ENCODE peak calls at places on chromosomes 12 and 14, in nine cellular contexts. W, R, S, F, Y, E, N, C and L are unnamed samples.

GRCh38 chr14:101473045-101473729 is 88.1 kb upstream of the DIO3 start:
- DNase-seq in W (no peak), R (peak; percentile 61), F (no peak), Y (no peak), N (peak; percentile 13), E (no peak), C (no peak), S (no peak), L (peak; percentile 13)

GRCh38 chr12:106074361-106074705 is 64.4 kb downstream of the NUAK1 start:
- DNase-seq in F (no peak), C (no peak), N (no peak), S (no peak), R (no peak), W (no peak), E (no peak), Y (no peak), L (no peak)

GRCh38 chr14:68135566-68135965 is 316.0 kb downstream of the RAD51B start:
- DNase-seq in W (no peak), C (no peak), Y (no peak), S (no peak), R (no peak), E (no peak), N (no peak), F (no peak), L (no peak)

GRCh38 chr12:123713398-123714301 is 1.5 kb downstream of the ATP6V0A2 start:
- DNase-seq in F (no peak), E (no peak), S (peak; percentile 49), R (no peak), Y (no peak), C (no peak), W (no peak), N (no peak), L (no peak)

GRCh38 chr12:30023186-30023585 is 239.4 kb upstream of the TMTC1 start:
- DNase-seq in N (no peak), F (no peak), R (no peak), C (no peak), S (no peak), Y (no peak), E (no peak), W (no peak), L (no peak)

GRCh38 chr12:10607885-10608458 is 5.4 kb downstream of the MAGOHB start:
- DNase-seq in R (no peak), E (no peak), Y (no peak), N (no peak), W (no peak), C (no peak), S (no peak), F (no peak), L (no peak)

GRCh38 chr12:104909761-104910160 is 48.3 kb downstream of the SLC41A2 start:
- DNase-seq in R (no peak), E (no peak), W (no peak), C (no peak), S (no peak), N (no peak), Y (no peak), F (no peak), L (no peak)

GRCh38 chr14:90883782-90884181 is 67.6 kb upstream of the TTC7B start:
- DNase-seq in R (no peak), Y (no peak), N (no peak), F (no peak), E (no peak), C (no peak), W (no peak), S (no peak), L (no peak)

GRCh38 chr14:69133206-69134125 is 19.5 kb downstream of the DCAF5 start:
- DNase-seq in C (no peak), F (no peak), R (no peak), N (no peak), S (peak; percentile 45), Y (no peak), E (no peak), W (no peak), L (no peak)

GRCh38 chr12:124361074-124361965 is 66.4 kb downstream of the RFLNA start:
- DNase-seq in R (no peak), S (peak; percentile 41), C (no peak), N (no peak), E (no peak), F (no peak), Y (no peak), W (no peak), L (no peak)

GRCh38 chr14:49612671-49613070 is 7.8 kb downstream of the RPL36AL start:
- DNase-seq in W (no peak), R (no peak), F (no peak), C (no peak), S (no peak), E (no peak), N (no peak), Y (no peak), L (no peak)

GRCh38 chr12:26773313-26774104 is 59.5 kb downstream of the ITPR2 start:
- DNase-seq in S (no peak), F (no peak), R (no peak), C (no peak), W (no peak), E (no peak), N (no peak), Y (no peak), L (no peak)

GRCh38 chr14:45082420-45082819 is 1.5 kb upstream of the PRPF39 start:
- DNase-seq in E (no peak), C (no peak), W (no peak), F (no peak), N (no peak), Y (no peak), S (no peak), R (no peak), L (no peak)

DNA sequence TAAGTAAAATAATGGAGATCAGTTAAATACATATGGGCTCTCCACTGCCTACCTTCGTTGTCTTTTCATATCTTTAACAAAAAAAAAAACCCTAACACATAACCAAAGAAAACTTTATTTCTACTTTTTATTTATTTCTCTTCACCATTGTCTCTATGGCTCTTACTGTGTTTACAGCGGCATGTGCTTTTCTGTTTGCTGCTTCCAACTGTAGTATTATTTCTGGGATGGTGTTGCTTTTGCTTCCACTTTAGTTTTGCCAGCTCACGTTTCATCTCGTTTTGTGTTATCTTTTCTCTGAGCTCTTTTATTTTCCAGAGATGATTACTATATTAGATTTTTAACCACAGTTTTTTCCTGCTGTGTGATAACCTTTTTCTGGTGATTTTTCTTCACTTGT is 46.1 kb downstream of the KTN1 start:
- DNase-seq in E (no peak), S (no peak), W (no peak), Y (no peak), F (no peak), R (no peak), C (no peak), N (no peak), L (no peak)
- H3K36me3 ChIP-seq in E (peaks cover 34% of the 10 kb centered on the region), S (peaks cover 11% of the 10 kb centered on the region), W (peaks cover 48% of the 10 kb centered on the region), Y (peaks cover 24% of the 10 kb centered on the region), F (peaks cover 32% of the 10 kb centered on the region), R (peaks cover 47% of the 10 kb centered on the region), C (no peaks in the 10 kb centered on the region), N (no peaks in the 10 kb centered on the region), L (peaks cover 47% of the 10 kb centered on the region)

DNA sequence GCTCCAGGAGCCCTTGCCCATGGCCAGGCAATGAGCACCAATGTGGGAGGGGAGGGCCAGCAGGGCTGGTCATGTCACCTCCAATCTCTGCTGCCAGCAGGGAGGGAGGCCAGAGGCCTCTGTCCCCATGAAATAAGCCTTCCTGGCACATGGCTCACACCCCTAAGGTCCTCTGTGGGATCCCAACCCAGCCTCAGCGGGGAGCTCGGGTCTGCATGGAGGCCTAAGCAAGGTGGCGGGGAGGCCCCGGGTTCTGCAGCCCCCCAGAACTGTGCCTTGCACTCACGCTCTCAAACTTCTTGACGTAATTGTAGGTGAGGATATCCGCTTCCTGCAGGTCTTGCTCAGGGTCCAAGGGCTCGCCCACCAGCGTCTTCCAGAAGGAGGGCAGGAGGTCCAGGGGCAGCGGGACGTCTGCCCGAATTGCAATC is 41.7 kb downstream of the TRAFD1 start:
- DNase-seq in W (no peak), E (no peak), C (no peak), Y (no peak), S (no peak), R (no peak), N (no peak), F (no peak), L (peak; percentile 60)
- H3K36me3 ChIP-seq in W (no peaks in the 10 kb centered on the region), E (no peaks in the 10 kb centered on the region), C (peaks cover 12% of the 10 kb centered on the region), Y (peaks cover 30% of the 10 kb centered on the region), S (peaks cover 1% of the 10 kb centered on the region), R (peaks cover 81% of the 10 kb centered on the region), N (no peaks in the 10 kb centered on the region), F (no peaks in the 10 kb centered on the region), L (peaks cover 31% of the 10 kb centered on the region)

GRCh38 chr12:117143008-117143532 is 43.9 kb upstream of the TESC start:
- DNase-seq in F (no peak), E (no peak), W (no peak), Y (no peak), C (no peak), R (no peak), N (no peak), S (peak; percentile 59), L (no peak)
- H3K36me3 ChIP-seq in F (peaks cover 25% of the 10 kb centered on the region), E (peaks cover 5% of the 10 kb centered on the region), W (peaks cover 29% of the 10 kb centered on the region), Y (peaks cover 25% of the 10 kb centered on the region), C (peaks cover 11% of the 10 kb centered on the region), R (peaks cover 27% of the 10 kb centered on the region), N (no peaks in the 10 kb centered on the region), S (peaks cover 6% of the 10 kb centered on the region), L (peaks cover 60% of the 10 kb centered on the region)

GRCh38 chr12:55797550-55797949 is 20.0 kb downstream of the SARNP start:
- DNase-seq in E (no peak), F (no peak), S (no peak), C (no peak), W (no peak), Y (no peak), R (no peak), N (no peak), L (no peak)
- H3K36me3 ChIP-seq in E (peaks cover 51% of the 10 kb centered on the region), F (peaks cover 65% of the 10 kb centered on the region), S (peaks cover 18% of the 10 kb centered on the region), C (peaks cover 2% of the 10 kb centered on the region), W (peaks cover 60% of the 10 kb centered on the region), Y (peaks cover 75% of the 10 kb centered on the region), R (peaks cover 83% of the 10 kb centered on the region), N (no peaks in the 10 kb centered on the region), L (peaks cover 85% of the 10 kb centered on the region)

GRCh38 chr14:64728856-64729255 is 24.6 kb downstream of the PLEKHG3 start:
- DNase-seq in N (no peak), R (no peak), S (peak; percentile 4), F (no peak), C (no peak), E (no peak), Y (no peak), W (no peak), L (no peak)
- H3K36me3 ChIP-seq in N (no peaks in the 10 kb centered on the region), R (peaks cover 64% of the 10 kb centered on the region), S (peaks cover 22% of the 10 kb centered on the region), F (no peaks in the 10 kb centered on the region), C (peaks cover 33% of the 10 kb centered on the region), E (no peaks in the 10 kb centered on the region), Y (peaks cover 3% of the 10 kb centered on the region), W (peaks cover 36% of the 10 kb centered on the region), L (peaks cover 65% of the 10 kb centered on the region)